ENCODE peak calls at places on chromosomes 3 and 15, in six cellular contexts. B is mesendoderm; P is left ventricle myocardium inferior; F is lower lobe of right lung; Z is CD8-positive, alpha-beta T cell; R is neuronal stem cell. X is an unnamed sample.

GRCh38 chr3:127233371-127233770 is 40.4 kb downstream of the PRR23E start:
- DNase-seq in B (peak; percentile 53), P (no peak), Z (no peak), F (no peak), R (peak; percentile 45), X (peak; percentile 27)

GRCh38 chr3:9770276-9770812 is 597 bp upstream of the CAMK1 start:
- DNase-seq in F (peak; percentile 84), B (no peak), R (no peak), P (peak; percentile 91), Z (no peak), X (peak; percentile 94)

GRCh38 chr15:65952425-65953053 is 83.2 kb downstream of the RAB11A start:
- DNase-seq in R (peak; percentile 73), F (no peak), P (no peak), B (peak; percentile 79), Z (no peak), X (peak; percentile 50)

GRCh38 chr3:187256217-187256616 is 35.3 kb downstream of the MASP1 start:
- DNase-seq in F (no peak), Z (no peak), P (no peak), R (no peak), B (no peak), X (no peak)

GRCh38 chr3:140469491-140469890 is 208.4 kb upstream of the TRIM42 start:
- DNase-seq in Z (no peak), B (no peak), F (no peak), P (no peak), R (no peak), X (no peak)

GRCh38 chr3:16448691-16449090 is 64.8 kb downstream of the RFTN1 start:
- DNase-seq in P (peak; percentile 70), R (no peak), F (no peak), Z (no peak), B (peak; percentile 82), X (peak; percentile 29)

GRCh38 chr15:80153900-80154299 is 1.1 kb downstream of the FAH start:
- DNase-seq in R (no peak), B (no peak), P (no peak), Z (no peak), F (no peak), X (no peak)

GRCh38 chr3:129023909-129024308 is 22.8 kb downstream of the EFCC1 start:
- DNase-seq in B (no peak), R (no peak), P (no peak), F (no peak), Z (no peak), X (no peak)

GRCh38 chr15:45228931-45229330 is 23.1 kb upstream of the SLC28A2 start:
- DNase-seq in R (no peak), B (no peak), P (no peak), Z (no peak), F (no peak), X (peak; percentile 75)

GRCh38 chr15:70687432-70687831 is 75.9 kb downstream of the UACA start:
- DNase-seq in R (no peak), P (no peak), B (no peak), Z (no peak), F (no peak), X (no peak)
- H3K4me1 ChIP-seq in R (no peaks in the 10 kb centered on the region), P (peaks cover 40% of the 10 kb centered on the region), B (no peaks in the 10 kb centered on the region), Z (no peaks in the 10 kb centered on the region), F (peaks cover 13% of the 10 kb centered on the region), X (peaks cover 20% of the 10 kb centered on the region)

DNA sequence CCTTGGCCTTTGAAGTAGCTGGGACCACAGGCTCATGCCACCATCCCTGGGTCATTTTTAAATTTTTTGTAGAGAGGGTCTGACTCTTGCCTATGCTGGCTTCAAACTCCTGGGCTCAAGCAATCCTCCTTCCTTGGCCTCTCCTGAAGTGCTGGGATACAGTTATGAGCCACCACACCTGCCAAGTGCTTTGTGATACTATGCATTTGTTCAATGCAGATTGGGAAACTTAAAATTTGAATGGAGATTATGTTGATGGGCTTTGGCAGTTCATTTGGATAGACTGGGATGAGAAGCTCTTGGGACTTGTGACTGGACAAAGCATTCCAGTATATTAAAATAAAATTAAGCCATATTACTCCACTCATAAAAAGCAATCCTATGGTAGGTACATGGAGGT is 3.9 kb upstream of the LMLN start:
- DNase-seq in Z (no peak), F (no peak), P (no peak), R (no peak), B (no peak), X (no peak)
- H3K4me1 ChIP-seq in Z (peaks cover 46% of the 10 kb centered on the region), F (peaks cover 63% of the 10 kb centered on the region), P (peaks cover 85% of the 10 kb centered on the region), R (peaks cover 3% of the 10 kb centered on the region), B (peaks cover 3% of the 10 kb centered on the region), X (peaks cover 28% of the 10 kb centered on the region)

DNA sequence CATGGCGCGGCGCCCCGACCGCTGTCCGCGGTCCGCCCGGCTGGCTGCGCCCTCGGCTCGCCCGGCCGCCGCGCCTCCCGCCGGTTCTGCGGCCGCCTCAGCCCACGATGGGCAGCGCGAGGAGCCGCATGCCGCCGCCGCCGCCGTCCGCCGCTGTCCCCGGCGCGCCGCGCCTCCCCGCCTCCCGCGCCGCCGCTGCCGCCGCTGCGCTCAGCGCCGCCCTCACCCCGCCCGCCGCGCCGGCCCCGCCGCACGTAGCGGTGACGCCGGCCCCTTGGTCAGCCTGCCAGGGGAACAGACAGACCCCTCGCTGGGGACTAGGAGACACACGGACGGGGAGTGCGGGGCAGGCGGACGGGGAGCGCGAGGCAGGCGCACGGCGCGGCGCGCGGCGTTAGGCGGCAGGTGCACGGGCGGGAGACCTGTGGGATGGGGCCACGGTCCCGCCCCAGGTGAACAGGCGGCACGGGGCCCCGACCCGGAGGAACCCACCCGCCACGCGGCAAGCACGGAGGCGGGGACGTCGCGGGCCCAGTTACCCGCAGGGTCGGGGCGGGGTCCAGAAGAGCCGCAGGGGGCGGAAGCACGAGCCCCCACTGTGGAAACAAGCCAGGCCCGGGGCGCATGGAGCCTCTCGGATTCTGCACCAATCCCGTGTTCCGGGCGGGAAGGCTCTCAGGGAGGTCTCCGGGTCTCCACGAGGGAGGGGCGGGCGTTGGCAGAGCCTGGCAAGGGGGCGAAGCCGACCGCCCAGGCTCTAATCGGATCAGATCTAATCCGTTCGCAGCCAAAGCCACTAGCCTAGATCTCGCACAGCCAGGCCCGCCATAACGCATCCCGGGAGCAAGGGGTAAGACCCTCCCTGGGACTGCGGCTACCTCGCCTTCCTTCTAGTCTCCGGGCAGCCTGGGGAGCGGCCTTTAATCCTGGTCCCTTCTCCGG is at the start of gene CSPG5:
- DNase-seq in P (peak; percentile 28), F (peak; percentile 50), R (peak; percentile 47), Z (no peak), B (no peak), X (peak; percentile 27)
- H3K4me1 ChIP-seq in P (peaks cover 19% of the 10 kb centered on the region), F (peaks cover 13% of the 10 kb centered on the region), R (peaks cover 5% of the 10 kb centered on the region), Z (peaks cover 7% of the 10 kb centered on the region), B (no peaks in the 10 kb centered on the region), X (peaks cover 7% of the 10 kb centered on the region)

GRCh38 chr15:93143186-93143585 is 54.2 kb upstream of the RGMA start:
- DNase-seq in R (no peak), Z (no peak), P (no peak), F (no peak), B (no peak), X (no peak)

GRCh38 chr15:93144477-93145270 is 55.7 kb upstream of the RGMA start:
- DNase-seq in F (no peak), B (no peak), R (no peak), P (no peak), Z (no peak), X (no peak)

GRCh38 chr15:93146601-93147000 is 57.6 kb upstream of the RGMA start:
- DNase-seq in F (no peak), P (no peak), R (no peak), Z (no peak), B (no peak), X (no peak)

GRCh38 chr15:93150910-93151309 is 61.9 kb upstream of the RGMA start:
- DNase-seq in B (no peak), Z (no peak), R (no peak), F (no peak), P (peak; percentile 28), X (no peak)

DNA sequence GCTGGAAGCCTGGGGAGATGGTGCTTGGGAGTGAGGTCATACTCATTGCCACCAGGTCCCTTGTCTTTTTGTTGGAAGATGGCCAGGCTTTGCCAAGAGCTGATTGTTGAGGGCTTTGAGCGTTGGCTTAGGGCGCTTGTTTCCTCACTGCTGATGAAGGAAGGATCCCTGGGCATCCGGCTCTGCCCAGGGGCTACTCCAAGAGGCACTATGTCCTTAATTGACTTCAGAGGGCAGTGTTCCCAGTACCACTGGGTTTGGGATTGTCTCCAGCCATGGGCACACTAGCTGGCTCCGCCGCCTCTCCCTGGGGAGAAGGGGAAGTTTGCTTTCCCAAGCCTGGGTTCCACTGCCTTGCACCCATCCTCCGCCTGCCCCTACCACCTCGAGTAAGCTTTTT is 57.2 kb upstream of the RGMA start:
- DNase-seq in F (no peak), B (no peak), R (no peak), Z (no peak), P (no peak), X (no peak)
- H3K4me1 ChIP-seq in F (no peaks in the 10 kb centered on the region), B (no peaks in the 10 kb centered on the region), R (peaks cover 5% of the 10 kb centered on the region), Z (no peaks in the 10 kb centered on the region), P (no peaks in the 10 kb centered on the region), X (no peaks in the 10 kb centered on the region)

DNA sequence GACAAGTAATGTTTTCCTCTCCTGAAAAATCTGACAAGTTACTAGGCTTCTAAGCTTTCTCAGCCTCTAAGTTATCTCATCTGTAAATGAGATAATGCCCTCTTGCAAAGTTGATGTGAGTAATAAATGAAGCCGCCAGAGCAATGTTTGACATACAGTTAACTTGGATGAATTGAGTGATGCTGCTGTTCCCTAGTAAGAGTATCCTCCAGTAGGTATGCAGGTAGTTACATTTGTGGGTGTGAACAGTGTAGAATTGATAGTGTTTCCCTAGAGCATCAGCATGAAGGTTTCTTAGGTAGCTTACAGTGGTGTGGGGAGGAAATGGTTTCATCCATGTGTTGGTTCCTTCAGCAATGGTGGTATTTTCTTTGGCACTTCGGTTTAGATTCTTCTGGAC is 3.4 kb downstream of the ATP2C1 start:
- DNase-seq in F (no peak), Z (no peak), P (no peak), R (no peak), B (peak; percentile 35), X (no peak)
- H3K4me1 ChIP-seq in F (peaks cover 52% of the 10 kb centered on the region), Z (peaks cover 27% of the 10 kb centered on the region), P (peaks cover 68% of the 10 kb centered on the region), R (peaks cover 2% of the 10 kb centered on the region), B (peaks cover 11% of the 10 kb centered on the region), X (peaks cover 7% of the 10 kb centered on the region)

DNA sequence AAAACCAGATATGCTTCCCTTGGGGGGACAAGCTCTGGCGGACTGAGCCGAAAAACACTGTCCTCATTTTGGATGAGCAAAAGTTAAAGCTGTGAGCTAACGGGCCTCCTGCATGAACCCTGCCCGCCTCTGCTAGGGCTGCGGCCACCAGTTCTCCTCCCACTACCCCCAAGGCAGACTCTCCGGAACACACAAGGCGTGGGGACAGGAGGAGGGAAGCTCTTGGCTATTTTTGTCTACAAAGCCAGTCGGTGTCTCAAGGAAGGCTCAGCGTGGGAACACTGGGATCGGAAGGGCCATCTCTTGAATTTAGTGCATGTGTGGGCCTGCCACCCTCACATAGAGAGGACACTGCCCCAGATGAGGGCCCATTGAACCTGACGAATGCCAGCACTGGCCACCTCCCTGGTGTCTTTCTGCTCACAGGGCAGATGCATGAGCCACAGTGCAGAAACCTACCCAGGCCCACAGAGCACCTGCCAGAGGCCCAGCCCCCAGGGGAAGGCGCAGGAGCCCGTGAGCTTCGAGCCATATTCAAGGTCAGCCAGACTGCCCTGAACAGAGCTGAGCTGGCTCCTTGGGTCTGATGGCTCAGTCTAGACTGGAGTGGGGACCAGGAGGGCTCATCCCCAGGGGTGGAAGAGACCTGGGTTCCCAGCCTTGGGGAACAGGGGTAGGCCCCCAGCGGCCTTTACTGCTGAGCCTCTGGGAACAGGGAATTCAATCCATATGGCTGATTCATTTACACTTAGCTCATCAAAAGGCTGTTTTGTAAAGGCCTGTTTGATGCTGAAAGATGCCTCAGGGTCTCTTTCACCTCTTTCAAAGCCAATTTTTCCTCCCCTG is 38.3 kb downstream of the HCN4 start:
- DNase-seq in F (no peak), R (no peak), B (peak; percentile 33), Z (no peak), P (no peak), X (no peak)
- H3K4me1 ChIP-seq in F (no peaks in the 10 kb centered on the region), R (peaks cover 2% of the 10 kb centered on the region), B (no peaks in the 10 kb centered on the region), Z (no peaks in the 10 kb centered on the region), P (peaks cover 21% of the 10 kb centered on the region), X (peaks cover 8% of the 10 kb centered on the region)

GRCh38 chr15:85789496-85789875 is 5.2 kb downstream of the KLHL25 start:
- DNase-seq in R (no peak), Z (no peak), P (no peak), F (no peak), B (no peak), X (no peak)
- H3K4me1 ChIP-seq in R (peaks cover 24% of the 10 kb centered on the region), Z (peaks cover 38% of the 10 kb centered on the region), P (peaks cover 44% of the 10 kb centered on the region), F (peaks cover 39% of the 10 kb centered on the region), B (peaks cover 30% of the 10 kb centered on the region), X (peaks cover 57% of the 10 kb centered on the region)